ENCODE peak calls at places on chromosomes 5 and 9, in six cellular contexts. One of them, this sample, is unnamed.

GRCh38 chr9:132141948-132142594 is 19.8 kb upstream of the NTNG2 start:
- DNase-seq in lower lobe of right lung: no peak
- DNase-seq in kidney: no peak
- DNase-seq in tibial artery: no peak
- DNase-seq in tibial nerve: no peak
- DNase-seq in heart left ventricle: no peak
- DNase-seq in this sample: no peak

GRCh38 chr9:94870793-94871558 is 144.5 kb downstream of the AOPEP start:
- DNase-seq in lower lobe of right lung: no peak
- DNase-seq in kidney: no peak
- DNase-seq in tibial artery: no peak
- DNase-seq in tibial nerve: no peak
- DNase-seq in heart left ventricle: peak; percentile 78
- DNase-seq in this sample: peak; percentile 65

GRCh38 chr5:77400645-77401044 is 91.5 kb downstream of the WDR41 start:
- DNase-seq in lower lobe of right lung: no peak
- DNase-seq in kidney: no peak
- DNase-seq in tibial artery: no peak
- DNase-seq in tibial nerve: no peak
- DNase-seq in heart left ventricle: no peak
- DNase-seq in this sample: no peak

GRCh38 chr5:172642926-172643325 is 1.9 kb downstream of the NEURL1B start:
- DNase-seq in lower lobe of right lung: no peak
- DNase-seq in kidney: no peak
- DNase-seq in tibial artery: no peak
- DNase-seq in tibial nerve: no peak
- DNase-seq in heart left ventricle: no peak
- DNase-seq in this sample: no peak

GRCh38 chr9:113361304-113362018 is 12.1 kb downstream of the BSPRY start:
- DNase-seq in lower lobe of right lung: no peak
- DNase-seq in kidney: no peak
- DNase-seq in tibial artery: no peak
- DNase-seq in tibial nerve: no peak
- DNase-seq in heart left ventricle: no peak
- DNase-seq in this sample: no peak

GRCh38 chr5:403995-404394 is 39.0 kb upstream of the EXOC3 start:
- DNase-seq in lower lobe of right lung: no peak
- DNase-seq in kidney: no peak
- DNase-seq in tibial artery: no peak
- DNase-seq in tibial nerve: no peak
- DNase-seq in heart left ventricle: no peak
- DNase-seq in this sample: no peak

GRCh38 chr5:120749737-120750136 is 285.6 kb downstream of the PRR16 start:
- DNase-seq in lower lobe of right lung: no peak
- DNase-seq in kidney: no peak
- DNase-seq in tibial artery: no peak
- DNase-seq in tibial nerve: no peak
- DNase-seq in heart left ventricle: no peak
- DNase-seq in this sample: no peak

GRCh38 chr5:133694181-133694831 is 82.0 kb upstream of the FSTL4 start:
- DNase-seq in lower lobe of right lung: no peak
- DNase-seq in kidney: no peak
- DNase-seq in tibial artery: no peak
- DNase-seq in tibial nerve: no peak
- DNase-seq in heart left ventricle: no peak
- DNase-seq in this sample: no peak

GRCh38 chr5:50343715-50344114 is 97.4 kb downstream of the EMB start:
- DNase-seq in lower lobe of right lung: no peak
- DNase-seq in kidney: no peak
- DNase-seq in tibial artery: no peak
- DNase-seq in tibial nerve: no peak
- DNase-seq in heart left ventricle: no peak
- DNase-seq in this sample: no peak

GRCh38 chr5:132473608-132474007 is 17.0 kb downstream of the IRF1 start:
- DNase-seq in lower lobe of right lung: no peak
- DNase-seq in kidney: peak; percentile 16
- DNase-seq in tibial artery: peak; percentile 13
- DNase-seq in tibial nerve: no peak
- DNase-seq in heart left ventricle: no peak
- DNase-seq in this sample: no peak

GRCh38 chr5:172630961-172631360 is 10.1 kb upstream of the NEURL1B start:
- DNase-seq in lower lobe of right lung: no peak
- DNase-seq in kidney: peak; percentile 51
- DNase-seq in tibial artery: no peak
- DNase-seq in tibial nerve: no peak
- DNase-seq in heart left ventricle: no peak
- DNase-seq in this sample: no peak

GRCh38 chr5:14105717-14106435 is 37.3 kb upstream of the TRIO start:
- DNase-seq in lower lobe of right lung: no peak
- DNase-seq in kidney: no peak
- DNase-seq in tibial artery: no peak
- DNase-seq in tibial nerve: no peak
- DNase-seq in heart left ventricle: no peak
- DNase-seq in this sample: no peak

GRCh38 chr5:14491505-14491904 is 90.1 kb upstream of the OTULINL start:
- DNase-seq in lower lobe of right lung: no peak
- DNase-seq in kidney: no peak
- DNase-seq in tibial artery: no peak
- DNase-seq in tibial nerve: peak; percentile 53
- DNase-seq in heart left ventricle: no peak
- DNase-seq in this sample: no peak

GRCh38 chr5:154470172-154470571 is 7.9 kb downstream of the HAND1 start:
- DNase-seq in lower lobe of right lung: no peak
- DNase-seq in kidney: no peak
- DNase-seq in tibial artery: no peak
- DNase-seq in tibial nerve: no peak
- DNase-seq in heart left ventricle: no peak
- DNase-seq in this sample: no peak

GRCh38 chr5:109711681-109712080 is 22.0 kb downstream of the MAN2A1 start:
- DNase-seq in lower lobe of right lung: no peak
- DNase-seq in kidney: no peak
- DNase-seq in tibial artery: no peak
- DNase-seq in tibial nerve: no peak
- DNase-seq in heart left ventricle: no peak
- DNase-seq in this sample: no peak

GRCh38 chr5:6359941-6360683 is 18.2 kb downstream of the MED10 start:
- DNase-seq in lower lobe of right lung: no peak
- DNase-seq in kidney: no peak
- DNase-seq in tibial artery: no peak
- DNase-seq in tibial nerve: no peak
- DNase-seq in heart left ventricle: no peak
- DNase-seq in this sample: no peak

GRCh38 chr9:92657296-92658094 is 12.4 kb downstream of the IPPK start:
- DNase-seq in lower lobe of right lung: no peak
- DNase-seq in kidney: no peak
- DNase-seq in tibial artery: no peak
- DNase-seq in tibial nerve: no peak
- DNase-seq in heart left ventricle: no peak
- DNase-seq in this sample: no peak

GRCh38 chr5:93805616-93806393 is 64.4 kb upstream of the POU5F2 start:
- DNase-seq in lower lobe of right lung: no peak
- DNase-seq in kidney: no peak
- DNase-seq in tibial artery: no peak
- DNase-seq in tibial nerve: no peak
- DNase-seq in heart left ventricle: no peak
- DNase-seq in this sample: no peak

GRCh38 chr5:83337453-83338035 is 134.0 kb upstream of the VCAN start:
- DNase-seq in lower lobe of right lung: no peak
- DNase-seq in kidney: no peak
- DNase-seq in tibial artery: no peak
- DNase-seq in tibial nerve: no peak
- DNase-seq in heart left ventricle: no peak
- DNase-seq in this sample: no peak

GRCh38 chr5:35339006-35339405 is 108.7 kb upstream of the PRLR start:
- DNase-seq in lower lobe of right lung: no peak
- DNase-seq in kidney: no peak
- DNase-seq in tibial artery: no peak
- DNase-seq in tibial nerve: no peak
- DNase-seq in heart left ventricle: no peak
- DNase-seq in this sample: no peak

GRCh38 chr5:159240301-159240870 is 22.7 kb upstream of the UBLCP1 start:
- DNase-seq in lower lobe of right lung: no peak
- DNase-seq in kidney: no peak
- DNase-seq in tibial artery: no peak
- DNase-seq in tibial nerve: no peak
- DNase-seq in heart left ventricle: no peak
- DNase-seq in this sample: no peak

GRCh38 chr9:120916573-120916972 is 10.0 kb downstream of the TRAF1 start:
- DNase-seq in lower lobe of right lung: no peak
- DNase-seq in kidney: peak; percentile 83
- DNase-seq in tibial artery: peak; percentile 86
- DNase-seq in tibial nerve: peak; percentile 80
- DNase-seq in heart left ventricle: no peak
- DNase-seq in this sample: peak; percentile 71

GRCh38 chr5:54120473-54120872 is 189.9 kb downstream of the ARL15 start:
- DNase-seq in lower lobe of right lung: no peak
- DNase-seq in kidney: no peak
- DNase-seq in tibial artery: no peak
- DNase-seq in tibial nerve: no peak
- DNase-seq in heart left ventricle: no peak
- DNase-seq in this sample: no peak

GRCh38 chr5:72692273-72692672 is 124.2 kb upstream of the TNPO1 start:
- DNase-seq in lower lobe of right lung: no peak
- DNase-seq in kidney: no peak
- DNase-seq in tibial artery: no peak
- DNase-seq in tibial nerve: no peak
- DNase-seq in heart left ventricle: no peak
- DNase-seq in this sample: no peak

GRCh38 chr5:14901462-14902051 is 30.0 kb upstream of the ANKH start:
- DNase-seq in lower lobe of right lung: no peak
- DNase-seq in kidney: no peak
- DNase-seq in tibial artery: peak; percentile 32
- DNase-seq in tibial nerve: no peak
- DNase-seq in heart left ventricle: peak; percentile 30
- DNase-seq in this sample: peak; percentile 28

DNA sequence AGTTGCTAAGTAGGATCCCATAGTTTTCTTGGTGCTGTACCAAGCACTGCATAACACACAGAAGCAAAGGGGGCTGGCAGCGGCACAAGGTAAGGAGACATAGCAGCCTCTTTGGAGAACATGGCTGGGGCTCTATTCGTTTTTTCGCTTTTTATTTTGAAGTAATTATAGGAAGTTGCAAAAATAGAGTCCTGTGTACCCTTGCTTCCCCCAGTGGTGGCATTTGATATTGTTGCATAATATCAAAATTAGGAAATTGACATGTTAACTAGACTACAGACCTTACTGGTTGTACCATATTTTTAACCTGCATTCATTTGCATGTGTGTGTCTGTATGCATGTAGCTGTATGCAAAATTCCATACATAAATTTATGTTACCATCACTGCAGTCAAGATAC is 6.6 kb upstream of the UBQLN1 start:
- DNase-seq in lower lobe of right lung: no peak
- DNase-seq in kidney: no peak
- DNase-seq in tibial artery: no peak
- DNase-seq in tibial nerve: no peak
- DNase-seq in heart left ventricle: no peak
- DNase-seq in this sample: no peak
- TF ChIP-seq CTCF in lower lobe of right lung: peak; percentile 24
- TF ChIP-seq CTCF in kidney: no peak
- TF ChIP-seq CTCF in tibial artery: peak; percentile 21
- TF ChIP-seq CTCF in tibial nerve: no peak
- TF ChIP-seq CTCF in heart left ventricle: no peak
- TF ChIP-seq CTCF in this sample: peak; percentile 25

GRCh38 chr9:129479217-129480011 is 141.5 kb downstream of the C9orf50 start:
- DNase-seq in lower lobe of right lung: no peak
- DNase-seq in kidney: no peak
- DNase-seq in tibial artery: no peak
- DNase-seq in tibial nerve: no peak
- DNase-seq in heart left ventricle: no peak
- DNase-seq in this sample: no peak

GRCh38 chr9:129481824-129482511 is 138.9 kb downstream of the C9orf50 start:
- DNase-seq in lower lobe of right lung: no peak
- DNase-seq in kidney: peak; percentile 90
- DNase-seq in tibial artery: peak; percentile 49
- DNase-seq in tibial nerve: no peak
- DNase-seq in heart left ventricle: peak; percentile 76
- DNase-seq in this sample: peak; percentile 62

GRCh38 chr9:129480227-129480626 is 140.7 kb downstream of the C9orf50 start:
- DNase-seq in lower lobe of right lung: no peak
- DNase-seq in kidney: no peak
- DNase-seq in tibial artery: peak; percentile 42
- DNase-seq in tibial nerve: no peak
- DNase-seq in heart left ventricle: no peak
- DNase-seq in this sample: no peak

GRCh38 chr9:129481424-129481823 is 139.5 kb downstream of the C9orf50 start:
- DNase-seq in lower lobe of right lung: no peak
- DNase-seq in kidney: no peak
- DNase-seq in tibial artery: peak; percentile 33
- DNase-seq in tibial nerve: no peak
- DNase-seq in heart left ventricle: no peak
- DNase-seq in this sample: no peak

GRCh38 chr9:129480705-129481104 is 140.2 kb downstream of the C9orf50 start:
- DNase-seq in lower lobe of right lung: no peak
- DNase-seq in kidney: no peak
- DNase-seq in tibial artery: no peak
- DNase-seq in tibial nerve: no peak
- DNase-seq in heart left ventricle: no peak
- DNase-seq in this sample: no peak
- H3K27ac ChIP-seq in lower lobe of right lung: peak overlapping the region; percentile 100
- H3K27ac ChIP-seq in kidney: peak overlapping the region; percentile 100
- H3K27ac ChIP-seq in tibial artery: peak overlapping the region; percentile 100
- H3K27ac ChIP-seq in tibial nerve: peak overlapping the region; percentile 96
- H3K27ac ChIP-seq in heart left ventricle: peak overlapping the region; percentile 100
- H3K27ac ChIP-seq in this sample: peak overlapping the region; percentile 98

DNA sequence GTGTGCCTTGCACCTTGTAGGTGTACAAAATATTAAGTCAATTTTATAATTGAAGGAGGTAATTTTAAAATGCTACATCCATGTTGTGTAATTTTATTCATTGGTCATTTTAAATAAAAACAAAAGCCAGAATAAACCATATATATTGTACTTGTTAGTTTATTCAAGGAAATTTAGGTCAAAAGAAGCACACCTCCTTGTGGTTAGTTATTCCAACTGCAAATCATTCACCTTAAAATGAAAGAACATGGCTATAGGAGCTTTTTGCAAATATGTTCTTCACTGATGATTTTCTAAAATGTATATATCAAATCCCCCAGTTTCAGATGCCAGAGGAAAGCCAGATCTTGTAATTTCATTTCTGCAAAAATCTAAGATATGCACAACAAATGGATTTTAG is 5.4 kb upstream of the MOCS2 start:
- DNase-seq in lower lobe of right lung: no peak
- DNase-seq in kidney: no peak
- DNase-seq in tibial artery: no peak
- DNase-seq in tibial nerve: no peak
- DNase-seq in heart left ventricle: no peak
- DNase-seq in this sample: no peak
- TF ChIP-seq CTCF in lower lobe of right lung: no peak
- TF ChIP-seq CTCF in kidney: no peak
- TF ChIP-seq CTCF in tibial artery: no peak
- TF ChIP-seq CTCF in tibial nerve: no peak
- TF ChIP-seq CTCF in heart left ventricle: no peak
- TF ChIP-seq CTCF in this sample: no peak

DNA sequence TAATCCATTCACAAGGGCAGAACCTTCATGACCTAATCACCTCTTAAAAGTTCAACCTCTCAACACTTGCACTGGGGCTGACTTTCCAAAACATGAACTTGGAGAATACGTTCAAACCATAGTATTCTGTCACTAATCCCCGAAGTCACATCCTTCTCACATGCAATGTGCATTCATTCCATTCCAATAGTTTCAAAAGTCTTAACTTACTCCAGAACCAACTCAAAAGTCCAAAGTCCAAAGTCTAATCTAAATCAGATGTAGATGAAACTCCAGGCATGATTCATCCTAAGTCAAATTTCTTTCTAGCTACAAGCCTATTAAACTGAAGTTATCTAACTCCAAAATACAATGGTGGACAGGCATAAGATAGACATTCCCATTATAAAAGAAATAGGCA is 21.7 kb upstream of the ADAMTSL1 start:
- DNase-seq in lower lobe of right lung: no peak
- DNase-seq in kidney: no peak
- DNase-seq in tibial artery: no peak
- DNase-seq in tibial nerve: no peak
- DNase-seq in heart left ventricle: no peak
- DNase-seq in this sample: no peak
- H3K27ac ChIP-seq in lower lobe of right lung: no peak overlapping the region
- H3K27ac ChIP-seq in kidney: no peak overlapping the region
- H3K27ac ChIP-seq in tibial artery: no peak overlapping the region
- H3K27ac ChIP-seq in tibial nerve: no peak overlapping the region
- H3K27ac ChIP-seq in heart left ventricle: no peak overlapping the region
- H3K27ac ChIP-seq in this sample: no peak overlapping the region